ENCODE peak calls at places on chromosomes 7 and 10, in eight cellular contexts. Z is A549, Q is body of pancreas, K is GM12891, C is erythroblast, W is K562, X is tibial nerve, R is adrenal gland. O is an unnamed sample.

GRCh38 chr10:74981831-74982633 is 129.4 kb upstream of the SAMD8 start:
- DNase-seq in Z (no peak), Q (peak; percentile 79), K (no peak), C (no peak), W (no peak), X (no peak), R (no peak), O (no peak)

GRCh38 chr7:29946428-29947186 is 43.0 kb downstream of the SCRN1 start:
- DNase-seq in Z (peak; percentile 46), Q (peak; percentile 57), K (no peak), C (peak; percentile 24), W (peak; percentile 22), X (no peak), R (peak; percentile 38), O (no peak)

GRCh38 chr10:101291254-101292193 is 62.3 kb upstream of the LBX1 start:
- DNase-seq in Z (peak; percentile 59), Q (peak; percentile 49), K (peak; percentile 62), C (peak; percentile 70), W (peak; percentile 67), X (no peak), R (peak; percentile 44), O (no peak)

GRCh38 chr10:60524541-60524940 is 134.9 kb upstream of the ANK3 start:
- DNase-seq in Z (no peak), Q (no peak), K (no peak), C (no peak), W (no peak), X (no peak), R (no peak), O (no peak)

GRCh38 chr7:494906-495305 is 24.7 kb downstream of the PDGFA start:
- DNase-seq in Z (no peak), Q (no peak), K (no peak), C (no peak), W (no peak), X (no peak), R (no peak), O (no peak)

GRCh38 chr10:48446785-48447184 is 140.3 kb downstream of the MAPK8 start:
- DNase-seq in Z (no peak), Q (no peak), K (no peak), C (no peak), W (no peak), X (no peak), R (no peak), O (peak; percentile 1)

GRCh38 chr7:67452516-67453026 is 455.9 kb downstream of the TYW1 start:
- DNase-seq in Z (no peak), Q (no peak), K (no peak), C (no peak), W (no peak), X (no peak), R (no peak), O (no peak)

GRCh38 chr10:86265236-86265876 is 101.2 kb downstream of the GRID1 start:
- DNase-seq in Z (no peak), Q (no peak), K (no peak), C (no peak), W (no peak), X (no peak), R (no peak), O (no peak)

GRCh38 chr7:104848386-104848990 is 165.5 kb upstream of the KMT2E start:
- DNase-seq in Z (peak; percentile 38), Q (peak; percentile 51), K (no peak), C (peak; percentile 10), W (peak; percentile 70), X (peak; percentile 87), R (peak; percentile 54), O (peak; percentile 23)

GRCh38 chr7:64947252-64948000 is 43.4 kb downstream of the ZNF117 start:
- DNase-seq in Z (no peak), Q (no peak), K (no peak), C (peak; percentile 67), W (no peak), X (no peak), R (no peak), O (no peak)

GRCh38 chr10:5447071-5447470 is 34.7 kb downstream of the NET1 start:
- DNase-seq in Z (no peak), Q (no peak), K (no peak), C (peak; percentile 15), W (no peak), X (no peak), R (no peak), O (no peak)

GRCh38 chr10:131646551-131647525 is 254.0 kb upstream of the PPP2R2D start:
- DNase-seq in Z (no peak), Q (no peak), K (no peak), C (no peak), W (no peak), X (no peak), R (no peak), O (no peak)

GRCh38 chr10:71773221-71773971 is at the start of gene VSIR:
- DNase-seq in Z (peak; percentile 82), Q (peak; percentile 82), K (peak; percentile 90), C (peak; percentile 91), W (peak; percentile 92), X (peak; percentile 91), R (peak; percentile 83), O (peak; percentile 94)
- TF ChIP-seq POLR2A in Z (peak; percentile 48), Q (peak; percentile 77), K (peak; percentile 54), C (peak; percentile 76), W (peak; percentile 72), X (peak; percentile 96), R (peak; percentile 93), O (peak; percentile 73)

GRCh38 chr7:76303057-76303828 is 770 bp downstream of the HSPB1 start:
- DNase-seq in Z (peak; percentile 93), Q (peak; percentile 93), K (peak; percentile 85), C (peak; percentile 87), W (peak; percentile 98), X (peak; percentile 75), R (peak; percentile 83), O (no peak)
- TF ChIP-seq POLR2A in Z (no peak), Q (peak; percentile 56), K (no peak), C (no peak), W (peak; percentile 66), X (peak; percentile 78), R (peak; percentile 12), O (peak; percentile 2)

GRCh38 chr10:93815304-93816091 is 57.8 kb downstream of the LGI1 start:
- DNase-seq in Z (no peak), Q (no peak), K (no peak), C (no peak), W (peak; percentile 2), X (no peak), R (no peak), O (no peak)
- TF ChIP-seq POLR2A in Z (no peak), Q (no peak), K (no peak), C (no peak), W (no peak), X (no peak), R (no peak), O (no peak)

GRCh38 chr7:18308938-18309337 is 186.6 kb upstream of the HDAC9 start:
- DNase-seq in Z (no peak), Q (no peak), K (no peak), C (no peak), W (no peak), X (no peak), R (no peak), O (no peak)

GRCh38 chr7:18315241-18315640 is 180.3 kb upstream of the HDAC9 start:
- DNase-seq in Z (no peak), Q (no peak), K (no peak), C (no peak), W (no peak), X (no peak), R (no peak), O (no peak)

GRCh38 chr7:18313970-18314369 is 181.6 kb upstream of the HDAC9 start:
- DNase-seq in Z (no peak), Q (no peak), K (no peak), C (no peak), W (no peak), X (no peak), R (no peak), O (no peak)

GRCh38 chr7:18317956-18318355 is 177.6 kb upstream of the HDAC9 start:
- DNase-seq in Z (no peak), Q (no peak), K (no peak), C (no peak), W (no peak), X (no peak), R (no peak), O (no peak)

DNA sequence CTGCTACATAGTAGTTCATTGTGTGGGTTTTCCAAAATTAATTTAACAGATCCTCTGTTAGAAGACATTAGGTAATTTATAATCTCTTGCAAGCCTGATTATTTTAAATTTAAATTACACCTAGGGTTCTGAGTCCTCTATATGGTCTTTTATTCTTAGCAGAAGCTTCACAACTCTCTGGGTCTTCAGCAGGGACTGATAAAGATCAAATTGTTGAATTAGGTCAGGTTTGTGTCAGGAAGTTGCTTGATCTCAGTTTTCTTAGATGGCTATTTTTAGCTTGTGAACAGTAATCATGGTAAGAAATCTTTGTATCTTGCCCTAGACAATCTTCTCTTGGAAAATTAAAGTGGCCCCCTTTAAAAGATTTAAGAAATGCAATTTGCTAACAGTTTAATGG is 183.1 kb upstream of the HDAC9 start:
- DNase-seq in Z (no peak), Q (no peak), K (no peak), C (no peak), W (no peak), X (no peak), R (no peak), O (no peak)
- TF ChIP-seq POLR2A in Z (no peak), Q (no peak), K (no peak), C (no peak), W (no peak), X (no peak), R (no peak), O (no peak)

GRCh38 chr7:135508853-135509588 is 881 bp downstream of the CNOT4 start:
- DNase-seq in Z (peak; percentile 32), Q (peak; percentile 20), K (no peak), C (peak; percentile 76), W (peak; percentile 70), X (peak; percentile 12), R (peak; percentile 24), O (no peak)

GRCh38 chr7:135510603-135511183 is 791 bp upstream of the CNOT4 start:
- DNase-seq in Z (peak; percentile 57), Q (no peak), K (no peak), C (peak; percentile 46), W (peak; percentile 61), X (peak; percentile 11), R (no peak), O (no peak)

GRCh38 chr7:135509589-135509838 is 388 bp downstream of the CNOT4 start:
- DNase-seq in Z (no peak), Q (no peak), K (no peak), C (no peak), W (peak; percentile 83), X (no peak), R (no peak), O (no peak)

GRCh38 chr7:135512135-135512887 is 2.4 kb upstream of the CNOT4 start:
- DNase-seq in Z (peak; percentile 90), Q (peak; percentile 44), K (no peak), C (peak; percentile 85), W (peak; percentile 91), X (peak; percentile 34), R (no peak), O (no peak)

DNA sequence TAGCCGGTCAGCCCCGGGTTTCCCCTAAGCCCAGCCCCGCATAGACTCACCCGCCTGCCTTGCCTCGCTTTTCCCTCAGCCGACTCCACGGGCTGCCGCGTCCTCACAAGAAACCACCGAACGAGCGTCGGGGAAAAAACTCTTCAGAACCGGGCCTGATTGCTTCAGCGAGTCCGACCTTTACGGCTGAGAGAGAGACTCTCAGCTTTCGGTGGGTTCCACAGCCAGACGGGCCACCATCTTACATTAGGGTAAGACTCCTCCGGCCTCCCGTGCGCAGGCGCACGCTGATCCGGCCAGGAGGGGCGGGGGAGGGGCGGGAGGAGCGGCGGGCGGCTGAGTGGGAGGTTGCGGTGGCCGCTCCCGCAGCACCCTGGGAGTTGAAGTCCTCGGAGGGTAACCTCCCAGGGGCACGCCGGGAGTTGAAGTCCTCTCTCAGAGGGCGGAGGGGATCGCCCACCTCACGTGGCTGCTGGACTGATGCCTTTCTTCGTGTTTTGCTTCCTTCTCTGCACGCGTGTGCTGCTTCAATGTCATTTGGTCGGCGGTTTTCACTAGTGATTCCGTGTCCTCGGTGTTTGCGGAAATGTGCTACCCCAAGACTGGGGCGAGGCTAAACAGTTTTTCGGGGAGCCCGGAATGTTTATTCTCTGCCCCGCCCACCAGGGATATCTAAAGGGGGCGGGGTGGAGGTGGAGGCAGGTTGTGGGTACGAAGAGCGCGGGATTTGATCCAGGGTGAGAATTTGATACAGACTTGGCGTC is at the start of gene CNOT4:
- DNase-seq in Z (peak; percentile 97), Q (peak; percentile 97), K (peak; percentile 79), C (peak; percentile 97), W (peak; percentile 99), X (peak; percentile 90), R (peak; percentile 97), O (peak; percentile 59)
- TF ChIP-seq POLR2A in Z (peak; percentile 81), Q (peak; percentile 57), K (peak; percentile 89), C (peak; percentile 71), W (peak; percentile 97), X (peak; percentile 80), R (peak; percentile 19), O (peak; percentile 82)